ENCODE peak calls at places on chromosomes 13 and 19, in eight cellular contexts. P is IMR-90, T is tibial nerve, H is A549, O is uterus, B is spleen, D is HepG2, I is HCT116. M is an unnamed sample.

GRCh38 chr19:5953680-5954213 is 24.2 kb downstream of the RANBP3 start:
- DNase-seq in I (no peak), P (no peak), B (no peak), H (no peak), T (no peak), O (no peak), D (no peak), M (no peak)

GRCh38 chr19:35921012-35921411 is 12.9 kb upstream of the TYROBP start:
- DNase-seq in D (no peak), P (no peak), O (no peak), B (no peak), T (no peak), H (no peak), I (no peak), M (no peak)

GRCh38 chr13:76879211-76879875 is 6.9 kb downstream of the KCTD12 start:
- DNase-seq in I (no peak), D (no peak), O (peak), B (peak), H (no peak), T (peak), P (peak), M (peak)

GRCh38 chr13:109816112-109816978 is 30.0 kb upstream of the IRS2 start:
- DNase-seq in D (no peak), O (no peak), T (no peak), I (no peak), H (no peak), B (no peak), P (no peak), M (no peak)

GRCh38 chr13:86193281-86193680 is 394.1 kb upstream of the SLITRK6 start:
- DNase-seq in T (no peak), P (no peak), D (no peak), I (no peak), O (no peak), B (no peak), H (no peak), M (no peak)

GRCh38 chr13:95411641-95412040 is 110.4 kb upstream of the ABCC4 start:
- DNase-seq in T (no peak), P (no peak), B (no peak), D (no peak), O (no peak), H (no peak), I (no peak), M (no peak)

GRCh38 chr13:67125681-67126080 is 104.5 kb downstream of the PCDH9 start:
- DNase-seq in P (no peak), O (no peak), B (no peak), I (no peak), D (no peak), T (no peak), H (no peak), M (no peak)

GRCh38 chr19:21604941-21605548 is 99.6 kb downstream of the ZNF429 start:
- DNase-seq in O (no peak), T (no peak), H (no peak), P (no peak), D (no peak), I (no peak), B (no peak), M (peak)

GRCh38 chr13:97371486-97372109 is 62.4 kb upstream of the RAP2A start:
- DNase-seq in P (no peak), I (no peak), T (no peak), H (no peak), D (no peak), O (no peak), B (no peak), M (no peak)

GRCh38 chr13:46796129-46796514 is 839 bp downstream of the ESD start:
- DNase-seq in H (no peak), O (no peak), T (no peak), B (no peak), P (no peak), I (no peak), D (no peak), M (no peak)

GRCh38 chr19:32464279-32464678 is 58.7 kb downstream of the DPY19L3 start:
- DNase-seq in O (no peak), I (peak), B (no peak), D (no peak), P (peak), H (no peak), T (no peak), M (no peak)

GRCh38 chr19:20367811-20368294 is 197.7 kb downstream of the ZNF737 start:
- DNase-seq in O (no peak), D (no peak), H (no peak), I (no peak), P (no peak), T (no peak), B (no peak), M (no peak)

GRCh38 chr13:45416521-45417125 is 1.6 kb downstream of the SLC25A30 start:
- DNase-seq in O (no peak), T (no peak), P (no peak), I (no peak), D (no peak), B (no peak), H (no peak), M (no peak)

GRCh38 chr19:277131-277530 is 14.1 kb downstream of the PLPP2 start:
- DNase-seq in T (no peak), O (no peak), H (no peak), D (no peak), I (no peak), P (no peak), B (no peak), M (no peak)

GRCh38 chr19:29315566-29315965 is 102.6 kb upstream of the UQCRFS1 start:
- DNase-seq in D (no peak), O (no peak), P (no peak), I (no peak), B (no peak), T (no peak), H (no peak), M (no peak)

GRCh38 chr19:29320611-29321010 is 107.7 kb upstream of the UQCRFS1 start:
- DNase-seq in T (no peak), D (no peak), O (no peak), I (no peak), H (no peak), P (no peak), B (no peak), M (no peak)

GRCh38 chr19:29320076-29320475 is 107.1 kb upstream of the UQCRFS1 start:
- DNase-seq in D (no peak), T (no peak), H (no peak), B (no peak), O (no peak), P (no peak), I (no peak), M (no peak)

GRCh38 chr19:29321116-29321515 is 108.2 kb upstream of the UQCRFS1 start:
- DNase-seq in H (no peak), B (no peak), I (no peak), O (no peak), T (no peak), D (no peak), P (no peak), M (no peak)

DNA sequence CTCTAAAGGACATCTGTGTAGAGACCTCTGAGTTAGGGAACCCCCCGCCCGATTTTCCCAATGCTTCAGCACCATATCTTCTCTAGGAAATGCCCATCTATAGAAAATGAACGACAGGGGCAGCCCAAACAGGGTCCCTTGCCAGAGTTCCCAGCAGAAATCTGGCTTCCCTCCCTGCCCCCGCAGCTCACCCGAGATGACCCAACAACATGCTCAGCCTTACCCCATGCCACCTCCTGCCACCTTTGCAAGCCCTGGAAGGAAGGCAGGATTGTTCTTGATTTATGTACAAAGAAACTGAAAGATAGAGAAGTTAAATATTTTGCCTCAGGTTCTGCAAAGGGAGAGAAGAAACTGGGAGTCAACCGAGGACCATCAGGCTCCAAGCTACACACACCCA is 105.6 kb upstream of the UQCRFS1 start:
- DNase-seq in H (no peak), D (no peak), T (no peak), I (no peak), O (no peak), B (no peak), P (no peak), M (no peak)
- TF ChIP-seq POLR2A in H (no peak), D (no peak), T (no peak), I (no peak), O (no peak), B (no peak), P (no peak), M (no peak)

GRCh38 chr19:41911889-41912731 is 16.1 kb downstream of the ERFL start:
- DNase-seq in D (no peak), T (no peak), H (no peak), O (no peak), I (no peak), P (no peak), B (no peak), M (no peak)
- H3K4me3 ChIP-seq in D (no peak), T (no peak), H (no peak), O (no peak), I (no peak), P (no peak), B (no peak), M (no peak)

DNA sequence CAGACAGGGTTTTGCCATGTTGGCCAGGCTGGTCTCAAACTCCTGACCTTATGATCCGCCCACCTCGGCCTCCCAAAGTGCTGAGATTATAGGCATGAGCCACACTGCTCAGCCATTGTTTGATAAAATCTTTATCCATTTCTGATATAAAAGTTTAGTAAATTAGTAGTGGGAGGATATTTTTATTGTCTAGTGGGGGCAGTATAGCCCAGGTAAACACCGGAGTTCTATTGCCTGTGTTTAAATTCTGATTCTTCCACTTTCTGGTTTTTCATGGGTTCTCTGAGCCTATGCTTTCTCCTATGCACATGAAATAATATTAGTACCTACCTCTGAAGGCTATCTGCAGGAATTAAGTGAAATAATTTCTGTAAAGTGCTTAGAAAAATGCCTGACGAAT is 20.1 kb upstream of the ARHGEF18 start:
- DNase-seq in H (no peak), D (no peak), I (no peak), B (peak), P (no peak), T (no peak), O (no peak), M (no peak)
- TF ChIP-seq CTCF in H (no peak), D (no peak), I (no peak), B (no peak), P (no peak), T (peak), O (no peak), M (no peak)

DNA sequence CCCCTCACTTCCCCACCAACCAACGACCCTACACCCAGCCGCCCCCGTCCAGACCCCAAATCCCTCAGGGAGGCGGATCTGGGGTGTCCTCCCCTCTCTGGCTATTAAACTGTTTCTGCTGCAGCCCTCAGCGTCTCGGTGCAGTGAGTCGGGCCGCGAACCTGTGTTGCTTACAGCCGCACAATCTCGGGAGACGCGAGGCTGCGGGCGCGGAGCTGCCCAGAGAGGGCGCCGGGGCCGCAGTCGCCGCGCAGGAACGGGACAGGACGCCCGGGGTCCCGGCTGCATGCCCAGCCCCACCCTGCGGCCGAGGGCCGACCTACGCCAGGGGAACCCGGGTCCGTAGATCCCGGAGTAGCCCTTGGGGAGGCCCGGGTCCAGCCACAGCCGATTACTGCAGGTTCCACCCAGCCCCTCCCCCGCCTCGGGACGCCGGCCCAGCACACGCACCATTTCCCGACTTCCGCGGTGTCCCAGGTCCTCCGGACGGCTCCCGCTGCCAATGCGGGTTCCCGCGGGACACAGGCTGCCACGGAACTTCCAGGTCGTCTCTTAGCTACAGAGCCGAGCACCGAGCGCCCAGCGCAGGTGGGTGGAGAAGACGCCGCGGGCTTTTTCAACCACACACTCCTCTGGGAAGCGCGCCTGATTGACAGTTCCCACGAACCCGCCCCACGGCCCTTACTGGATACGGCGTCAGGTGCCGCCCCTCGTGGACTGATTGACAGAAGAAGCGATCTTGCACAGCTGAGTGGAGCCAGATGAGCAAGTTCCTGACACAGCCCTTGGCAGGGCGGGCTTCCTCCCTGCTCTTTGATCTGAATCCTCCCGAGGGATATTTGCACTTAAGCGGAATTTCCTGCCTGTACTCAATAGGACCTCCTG is at the start of gene ZNF799:
- DNase-seq in I (peak), T (peak), P (peak), B (peak), D (peak), H (peak), O (peak), M (peak)
- TF ChIP-seq POLR2A in I (no peak), T (no peak), P (no peak), B (no peak), D (peak), H (peak), O (peak), M (peak)

DNA sequence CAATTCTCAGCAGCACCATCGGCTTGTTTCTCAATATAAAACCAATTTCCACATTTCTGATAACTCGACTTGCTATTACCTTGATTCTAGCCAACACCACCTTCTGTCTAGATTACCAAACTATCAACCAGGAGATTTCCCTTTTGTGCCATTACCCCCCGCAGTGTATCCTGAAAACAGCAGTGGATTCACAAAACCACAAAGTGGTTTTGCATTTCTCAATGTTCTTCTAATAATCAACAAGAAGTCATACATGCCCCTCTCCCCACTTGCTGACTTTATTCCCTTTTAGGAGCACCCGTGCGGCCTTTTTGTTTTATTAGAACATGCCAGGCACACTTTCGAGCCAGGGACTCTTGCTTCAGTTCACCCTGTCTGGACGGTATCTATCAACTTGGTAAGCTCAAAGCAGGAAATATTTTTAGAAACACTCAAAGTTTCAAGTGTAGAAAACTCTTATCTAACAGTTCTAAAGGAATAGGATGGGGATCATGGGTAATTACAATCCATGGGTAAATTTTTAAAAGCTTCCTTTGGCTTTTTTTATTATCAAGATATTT is 967.4 kb downstream of the EFNB2 start:
- DNase-seq in I (no peak), O (no peak), D (no peak), B (no peak), T (no peak), H (no peak), P (no peak), M (no peak)
- H3K4me3 ChIP-seq in I (no peak), O (no peak), D (no peak), B (no peak), T (no peak), H (no peak), P (no peak), M (no peak)

GRCh38 chr19:58228584-58229254 is at the start of gene ZNF544:
- DNase-seq in H (peak), I (peak), O (peak), D (peak), T (peak), P (peak), B (peak), M (peak)
- TF ChIP-seq CTCF in H (no peak), I (no peak), O (peak), D (no peak), T (no peak), P (peak), B (no peak), M (no peak)

GRCh38 chr19:45902651-45903625 is 525 bp upstream of the MYPOP start:
- DNase-seq in B (peak), T (peak), I (peak), O (peak), P (peak), H (peak), D (peak), M (peak)
- TF ChIP-seq POLR2A in B (peak), T (peak), I (peak), O (peak), P (no peak), H (peak), D (peak), M (no peak)

GRCh38 chr19:18635831-18636182 is 1.0 kb upstream of the KLHL26 start:
- DNase-seq in D (no peak), O (no peak), I (no peak), B (no peak), H (no peak), T (no peak), P (no peak), M (no peak)
- H3K4me3 ChIP-seq in D (no peak), O (no peak), I (no peak), B (peak), H (peak), T (peak), P (no peak), M (peak)

DNA sequence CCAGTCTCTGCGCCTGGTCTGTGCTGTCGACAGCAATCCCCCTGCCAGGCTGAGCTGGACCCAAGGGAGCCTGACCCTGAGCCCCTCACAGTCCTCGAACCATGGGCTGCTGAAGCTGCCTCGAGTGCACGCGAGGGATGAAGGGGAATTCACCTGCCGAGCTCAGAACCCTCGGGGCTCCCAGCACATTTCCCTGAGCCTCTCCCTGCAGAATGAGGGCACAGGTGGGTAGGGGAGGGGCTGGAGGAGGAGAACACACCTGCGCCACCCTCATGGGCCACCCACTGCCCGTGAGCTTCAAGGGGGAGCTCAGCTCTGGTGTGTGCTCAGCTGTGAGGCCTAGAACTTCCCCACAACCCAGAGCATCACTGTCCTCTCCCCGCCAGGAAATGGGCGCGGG is 38.6 kb upstream of the CD33 start:
- DNase-seq in O (no peak), P (no peak), I (no peak), H (no peak), T (no peak), D (no peak), B (no peak), M (no peak)
- TF ChIP-seq CTCF in O (no peak), P (no peak), I (no peak), H (no peak), T (no peak), D (no peak), B (no peak), M (no peak)

DNA sequence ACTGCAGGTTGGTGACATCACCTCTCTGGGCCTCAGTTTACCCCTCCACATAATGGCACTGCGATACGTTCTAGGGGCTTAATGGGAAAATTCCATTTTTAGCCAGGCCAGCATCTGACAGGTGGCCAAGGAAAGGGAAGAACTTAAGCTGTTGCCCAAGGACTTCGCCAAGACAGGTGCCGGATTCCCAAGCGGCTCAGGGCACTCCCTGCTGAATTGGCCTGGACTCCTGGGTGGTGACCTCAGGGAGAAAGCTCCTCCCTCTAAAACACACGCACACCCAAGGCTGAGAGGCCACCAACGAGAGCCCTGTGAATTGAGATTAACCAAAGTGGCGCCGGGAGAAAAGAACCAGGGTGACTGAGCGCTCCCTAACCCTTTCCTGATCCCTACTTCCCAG is 13.3 kb downstream of the MAST3 start:
- DNase-seq in D (no peak), O (no peak), P (no peak), T (no peak), H (no peak), B (no peak), I (no peak), M (no peak)
- TF ChIP-seq POLR2A in D (no peak), O (no peak), P (no peak), T (no peak), H (no peak), B (no peak), I (no peak), M (no peak)

M was measured in heart left ventricle.